ENCODE peak calls at places on chromosome 5, in eight cellular contexts. P is MCF 10A; V is Panc1; R is type B pancreatic cell; F is BJ; C is fibroblast of lung; E is CD4-positive, alpha-beta T cell; T is psoas muscle. M is an unnamed sample.

GRCh38 chr5:98614341-98614740 is 159.1 kb upstream of the RGMB start:
- DNase-seq in F (no peak), P (no peak), C (no peak), V (no peak), R (no peak), E (no peak), T (no peak), M (no peak)

GRCh38 chr5:134394932-134395331 is 16.7 kb downstream of the CDKN2AIPNL start:
- DNase-seq in V (no peak), C (peak), T (no peak), P (no peak), F (no peak), R (no peak), E (no peak), M (no peak)

GRCh38 chr5:11302663-11303062 is 541.6 kb upstream of the DAP start:
- DNase-seq in V (no peak), T (no peak), F (no peak), C (no peak), P (no peak), E (no peak), R (no peak), M (no peak)

GRCh38 chr5:82387041-82387818 is 109.1 kb upstream of the RPS23 start:
- DNase-seq in F (no peak), V (no peak), E (no peak), T (no peak), C (peak), P (peak), R (no peak), M (no peak)

GRCh38 chr5:116038817-116039216 is 6.5 kb downstream of the ARL14EPL start:
- DNase-seq in T (no peak), P (no peak), E (no peak), V (no peak), F (no peak), C (no peak), R (no peak), M (no peak)

GRCh38 chr5:127891942-127892341 is 188.8 kb downstream of the CCDC192 start:
- DNase-seq in F (no peak), R (no peak), V (no peak), T (no peak), E (no peak), C (peak), P (no peak), M (no peak)

GRCh38 chr5:123754903-123755302 is 242.9 kb downstream of the CSNK1G3 start:
- DNase-seq in P (no peak), T (no peak), V (no peak), C (peak), F (no peak), R (no peak), E (no peak), M (no peak)

GRCh38 chr5:73378070-73378469 is 70.5 kb downstream of the FOXD1 start:
- DNase-seq in F (no peak), C (no peak), R (no peak), P (no peak), T (no peak), V (no peak), E (no peak), M (no peak)

GRCh38 chr5:144436007-144436406 is 265.3 kb downstream of the KCTD16 start:
- DNase-seq in R (no peak), V (no peak), C (no peak), F (no peak), P (no peak), E (no peak), T (no peak), M (no peak)

GRCh38 chr5:174720066-174720611 is 4.2 kb upstream of the MSX2 start:
- DNase-seq in C (no peak), T (no peak), V (no peak), F (no peak), R (no peak), P (no peak), E (no peak), M (no peak)

GRCh38 chr5:378301-378891 is 56.9 kb downstream of the AHRR start:
- DNase-seq in F (no peak), R (peak), P (no peak), V (no peak), T (no peak), E (no peak), C (peak), M (peak)

GRCh38 chr5:150304481-150305081 is 1.9 kb upstream of the ARSI start:
- DNase-seq in C (no peak), T (no peak), P (no peak), F (no peak), E (no peak), V (no peak), R (no peak), M (no peak)

GRCh38 chr5:107812570-107813141 is 141.9 kb upstream of the EFNA5 start:
- DNase-seq in P (peak), V (no peak), F (no peak), C (peak), T (no peak), R (no peak), E (no peak), M (no peak)

GRCh38 chr5:103587185-103587748 is 24.7 kb upstream of the NUDT12 start:
- DNase-seq in R (no peak), E (no peak), F (no peak), T (no peak), V (no peak), C (peak), P (peak), M (no peak)
- TF ChIP-seq CTCF in R (peak), E (no peak), F (peak), T (peak), V (peak), C (peak), P (peak), M (peak)

GRCh38 chr5:159231167-159231566 is 21.8 kb upstream of the RNF145 start:
- DNase-seq in R (no peak), C (no peak), P (peak), V (no peak), E (no peak), F (no peak), T (no peak), M (no peak)

GRCh38 chr5:159227452-159227851 is 18.1 kb upstream of the RNF145 start:
- DNase-seq in T (no peak), C (no peak), R (no peak), E (no peak), F (no peak), V (no peak), P (peak), M (no peak)

GRCh38 chr5:159226451-159226850 is 17.1 kb upstream of the RNF145 start:
- DNase-seq in T (no peak), C (no peak), R (no peak), F (no peak), P (no peak), V (no peak), E (no peak), M (no peak)

GRCh38 chr5:159230657-159231056 is 21.3 kb upstream of the RNF145 start:
- DNase-seq in E (no peak), F (no peak), V (no peak), P (peak), R (no peak), T (no peak), C (no peak), M (no peak)
- TF ChIP-seq CTCF in E (no peak), F (no peak), V (no peak), P (no peak), R (no peak), T (no peak), C (no peak), M (no peak)

DNA sequence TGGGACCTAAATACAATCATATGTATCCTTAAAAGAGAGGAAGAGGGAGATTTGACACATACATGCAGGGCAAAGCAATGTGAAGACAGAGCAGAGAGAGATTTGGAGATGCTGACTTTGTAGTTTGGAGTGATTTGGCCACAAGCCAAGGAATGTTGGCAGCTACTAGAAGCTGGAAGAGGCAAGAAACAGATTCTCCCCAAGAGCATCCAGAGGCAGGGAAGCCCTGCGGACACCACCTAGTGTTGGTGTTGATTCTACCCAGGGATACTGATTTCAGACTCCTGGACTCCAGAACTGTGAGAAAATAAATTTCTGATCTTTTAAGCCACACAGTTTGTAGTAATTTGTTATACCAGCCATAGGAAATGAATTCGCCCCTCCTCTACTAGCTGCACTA is 64.9 kb upstream of the OSMR start:
- DNase-seq in E (no peak), R (no peak), F (no peak), T (peak), V (no peak), P (peak), C (peak), M (no peak)
- TF ChIP-seq CTCF in E (no peak), R (no peak), F (peak), T (peak), V (peak), P (no peak), C (peak), M (no peak)

DNA sequence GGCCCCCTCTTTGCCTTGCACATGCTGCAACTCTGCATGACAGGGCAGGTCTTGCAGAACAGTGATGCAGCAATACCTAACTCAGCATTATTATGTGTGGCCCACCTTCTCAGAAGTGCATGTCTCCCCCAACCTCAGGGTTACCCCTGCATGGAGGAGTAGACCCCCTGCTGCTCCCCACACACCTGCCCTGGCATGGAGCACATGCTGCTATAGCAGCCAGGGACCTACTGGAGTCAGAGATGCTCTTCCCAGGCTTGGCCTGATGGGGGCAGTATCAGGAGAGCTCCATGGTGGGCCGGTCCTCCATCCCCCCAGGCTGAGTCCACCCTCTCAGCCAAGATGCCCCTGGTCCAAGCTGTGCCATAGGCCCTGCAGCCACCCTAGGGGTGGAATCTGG is 13.2 kb upstream of the BOD1 start:
- DNase-seq in C (no peak), E (no peak), R (no peak), T (no peak), V (no peak), F (no peak), P (peak), M (peak)
- TF ChIP-seq CTCF in C (peak), E (no peak), R (peak), T (no peak), V (peak), F (peak), P (peak), M (peak)

DNA sequence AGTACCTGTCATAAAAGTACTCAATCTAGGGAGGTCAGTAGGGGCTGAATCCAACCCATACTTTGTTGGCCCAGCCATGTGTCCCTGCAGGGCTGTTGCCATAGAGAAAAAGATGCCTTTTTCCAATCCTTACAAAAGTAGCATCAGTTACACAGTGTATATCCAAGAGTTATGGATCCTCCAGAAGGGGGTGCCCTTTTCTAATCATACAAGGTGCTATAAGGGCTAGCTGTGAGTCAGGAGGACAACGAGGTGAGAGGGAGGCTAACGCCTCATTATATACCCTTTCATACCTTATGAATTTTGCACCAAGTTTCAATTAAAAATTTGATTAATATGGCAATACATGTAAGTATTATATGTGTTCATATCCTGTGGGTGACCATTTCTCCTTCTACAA is 4.8 kb downstream of the KIAA0825 start:
- DNase-seq in C (peak), F (no peak), E (no peak), T (no peak), P (peak), V (no peak), R (no peak), M (no peak)
- TF ChIP-seq CTCF in C (peak), F (peak), E (no peak), T (no peak), P (peak), V (peak), R (no peak), M (peak)

M was measured in progenitor cell of endocrine pancreas.